ENCODE peak calls at places on chromosomes 12 and 14, in eight cellular contexts. H is H1, X is HepG2, U is upper lobe of left lung, P is suprapubic skin, J is sigmoid colon, R is stomach, K is esophagus muscularis mucosa. F is an unnamed sample.

GRCh38 chr12:25994252-25994651 is 35.8 kb downstream of the RASSF8 start:
- DNase-seq in P (no peak), K (no peak), H (no peak), R (no peak), J (no peak), U (no peak), X (no peak), F (no peak)

GRCh38 chr12:111578971-111579340 is 20.2 kb downstream of the ATXN2 start:
- DNase-seq in X (no peak), U (no peak), H (no peak), J (no peak), R (no peak), K (no peak), P (no peak), F (no peak)

GRCh38 chr12:6182279-6182898 is 17.8 kb upstream of the CD9 start:
- DNase-seq in X (peak), K (no peak), U (peak), P (no peak), R (peak), J (peak), H (no peak), F (peak)

GRCh38 chr12:43917896-43918295 is 82.0 kb downstream of the TMEM117 start:
- DNase-seq in K (no peak), H (no peak), U (no peak), P (no peak), X (no peak), J (no peak), R (no peak), F (no peak)

GRCh38 chr14:50008562-50009355 is 107.6 kb downstream of the VCPKMT start:
- DNase-seq in J (peak), U (no peak), H (no peak), P (no peak), X (no peak), R (no peak), K (no peak), F (no peak)

GRCh38 chr14:103522028-103522581 is 525 bp downstream of the CKB start:
- DNase-seq in J (peak), X (no peak), H (peak), K (no peak), U (no peak), P (no peak), R (no peak), F (no peak)

GRCh38 chr12:110165540-110166159 is 41.5 kb downstream of the IFT81 start:
- DNase-seq in J (no peak), X (peak), H (no peak), P (no peak), U (no peak), K (no peak), R (no peak), F (no peak)

GRCh38 chr12:132610896-132611602 is 667 bp upstream of the LRCOL1 start:
- DNase-seq in J (no peak), R (no peak), X (no peak), K (no peak), P (no peak), H (no peak), U (no peak), F (no peak)

GRCh38 chr14:68143341-68143807 is 323.8 kb downstream of the RAD51B start:
- DNase-seq in K (peak), U (peak), P (peak), R (peak), X (no peak), J (peak), H (no peak), F (peak)

GRCh38 chr12:23721268-23721667 is 228.2 kb downstream of the SOX5 start:
- DNase-seq in P (no peak), H (no peak), U (no peak), X (no peak), R (no peak), J (no peak), K (no peak), F (no peak)

GRCh38 chr12:116276433-116277216 is 868 bp downstream of the MED13L start:
- DNase-seq in J (peak), R (peak), K (no peak), X (peak), P (peak), U (peak), H (peak), F (peak)

GRCh38 chr12:121797937-121798801 is 4.7 kb upstream of the RHOF start:
- DNase-seq in U (no peak), R (peak), X (no peak), H (no peak), J (peak), P (no peak), K (no peak), F (peak)

GRCh38 chr12:94644622-94645021 is 5.7 kb downstream of the TMCC3 start:
- DNase-seq in R (no peak), U (peak), J (no peak), H (no peak), K (no peak), X (no peak), P (no peak), F (no peak)

GRCh38 chr14:50542941-50543418 is 10.6 kb upstream of the MAP4K5 start:
- DNase-seq in X (peak), K (no peak), H (no peak), R (peak), J (no peak), U (peak), P (no peak), F (peak)

GRCh38 chr14:105898482-105899010 is 372.2 kb downstream of the TMEM121 start:
- DNase-seq in J (no peak), R (no peak), U (no peak), P (no peak), H (no peak), K (no peak), X (no peak), F (no peak)

GRCh38 chr14:31025335-31026075 is at the start of gene AP4S1:
- DNase-seq in J (peak), P (peak), X (peak), K (no peak), H (peak), U (peak), R (peak), F (peak)

GRCh38 chr12:112855375-112855774 is 51.4 kb upstream of the OAS1 start:
- DNase-seq in P (no peak), H (no peak), J (no peak), U (no peak), K (no peak), R (no peak), X (peak), F (no peak)

GRCh38 chr14:103718572-103718971 is 3.0 kb downstream of the ZFYVE21 start:
- DNase-seq in K (no peak), H (no peak), J (no peak), R (no peak), X (no peak), U (no peak), P (no peak), F (no peak)

GRCh38 chr14:24843494-24843893 is 206.5 kb downstream of the STXBP6 start:
- DNase-seq in X (no peak), H (no peak), K (no peak), U (no peak), J (no peak), R (no peak), P (no peak), F (no peak)

GRCh38 chr14:64549805-64550538 is at the start of gene PPP1R36:
- DNase-seq in X (no peak), J (peak), R (peak), U (peak), K (no peak), H (peak), P (no peak), F (peak)

GRCh38 chr14:83071888-83072501 is 1538.3 kb upstream of the SEL1L start:
- DNase-seq in K (no peak), P (no peak), X (peak), R (no peak), J (no peak), U (no peak), H (no peak), F (no peak)

GRCh38 chr12:3185260-3185870 is 108.2 kb downstream of the TSPAN9 start:
- DNase-seq in X (no peak), H (no peak), U (no peak), J (no peak), P (no peak), R (no peak), K (no peak), F (no peak)

GRCh38 chr12:83784298-83784890 is 1097.7 kb downstream of the TMTC2 start:
- DNase-seq in P (no peak), U (no peak), R (no peak), J (no peak), X (no peak), K (no peak), H (no peak), F (no peak)

GRCh38 chr14:22839159-22839779 is 2.9 kb downstream of the MMP14 start:
- DNase-seq in U (no peak), X (no peak), K (no peak), P (peak), J (peak), H (no peak), R (no peak), F (peak)

GRCh38 chr14:94844593-94844992 is 74.7 kb upstream of the GSC start:
- DNase-seq in K (no peak), X (no peak), H (no peak), P (no peak), R (no peak), U (no peak), J (peak), F (peak)

GRCh38 chr12:48968467-48968866 is 3.1 kb downstream of the WNT10B start:
- DNase-seq in X (no peak), P (no peak), R (no peak), J (no peak), K (no peak), U (no peak), H (no peak), F (no peak)

GRCh38 chr14:69701857-69702256 is 65.1 kb upstream of the SRSF5 start:
- DNase-seq in P (no peak), K (no peak), H (no peak), R (no peak), X (no peak), U (no peak), J (no peak), F (no peak)

GRCh38 chr12:25817166-25817565 is 141.3 kb upstream of the RASSF8 start:
- DNase-seq in P (no peak), X (no peak), J (no peak), U (no peak), K (no peak), R (no peak), H (no peak), F (no peak)

GRCh38 chr14:93926209-93926872 is 803 bp upstream of the FAM181A start:
- DNase-seq in X (peak), J (no peak), H (no peak), R (no peak), K (no peak), U (no peak), P (no peak), F (no peak)

GRCh38 chr14:64510825-64511679 is 6.5 kb downstream of the ZBTB1 start:
- DNase-seq in P (no peak), U (peak), X (peak), H (peak), J (peak), K (no peak), R (peak), F (peak)

GRCh38 chr14:61911534-61911933 is 149.3 kb downstream of the SNAPC1 start:
- DNase-seq in H (no peak), R (no peak), K (no peak), P (no peak), J (no peak), X (no peak), U (no peak), F (no peak)

GRCh38 chr14:22848391-22849164 is 12.2 kb downstream of the MMP14 start:
- DNase-seq in R (peak), U (no peak), K (peak), X (no peak), J (peak), H (peak), P (peak), F (peak)

GRCh38 chr12:85866929-85867776 is 6.9 kb upstream of the NTS start:
- DNase-seq in X (peak), P (no peak), R (no peak), H (no peak), U (no peak), J (no peak), K (no peak), F (no peak)

GRCh38 chr12:57046947-57047890 is 2.7 kb downstream of the MYO1A start:
- DNase-seq in K (no peak), U (peak), J (no peak), H (no peak), P (no peak), X (no peak), R (no peak), F (no peak)

GRCh38 chr14:22071001-22071400 is 397.4 kb upstream of the OR4E1 start:
- DNase-seq in X (no peak), J (no peak), H (no peak), U (peak), K (no peak), P (no peak), R (no peak), F (peak)

GRCh38 chr14:106844608-106845285 is 1318.4 kb downstream of the TMEM121 start:
- DNase-seq in K (no peak), J (peak), X (peak), H (no peak), R (peak), U (peak), P (peak), F (peak)

GRCh38 chr14:97723834-97724770 is 926.9 kb downstream of the VRK1 start:
- DNase-seq in P (no peak), U (no peak), X (no peak), H (no peak), R (no peak), J (no peak), K (no peak), F (no peak)

GRCh38 chr12:47935196-47935595 is 28.2 kb upstream of the TMEM106C start:
- DNase-seq in X (peak), K (no peak), J (peak), U (no peak), R (peak), H (no peak), P (no peak), F (no peak)

GRCh38 chr12:109160433-109160832 is 44.0 kb downstream of the ACACB start:
- DNase-seq in X (no peak), R (peak), K (no peak), P (no peak), H (no peak), U (no peak), J (peak), F (no peak)

GRCh38 chr12:22231836-22232235 is 102.7 kb downstream of the ST8SIA1 start:
- DNase-seq in K (no peak), U (no peak), X (no peak), J (no peak), P (no peak), H (no peak), R (no peak), F (no peak)
- TF ChIP-seq CTCF in K (peak), U (no peak), X (no peak), J (no peak), P (no peak), H (no peak), R (no peak), F (no peak)

GRCh38 chr12:90331821-90332220 is 623.2 kb downstream of the CCER1 start:
- DNase-seq in K (no peak), X (no peak), P (no peak), J (no peak), U (no peak), R (no peak), H (no peak), F (no peak)

GRCh38 chr12:90335561-90335960 is 619.4 kb downstream of the CCER1 start:
- DNase-seq in J (no peak), H (no peak), P (no peak), X (no peak), U (no peak), K (no peak), R (no peak), F (no peak)

GRCh38 chr12:90333939-90334338 is 621.0 kb downstream of the CCER1 start:
- DNase-seq in K (no peak), H (no peak), P (no peak), R (no peak), U (no peak), J (no peak), X (no peak), F (no peak)

GRCh38 chr12:90331262-90331661 is 622.6 kb upstream of the ATP2B1 start:
- DNase-seq in P (no peak), H (no peak), J (no peak), X (no peak), U (no peak), K (no peak), R (no peak), F (no peak)

GRCh38 chr12:90333384-90333783 is 621.6 kb downstream of the CCER1 start:
- DNase-seq in X (no peak), H (no peak), R (no peak), P (no peak), U (no peak), K (no peak), J (no peak), F (no peak)
- TF ChIP-seq POLR2AphosphoS5 in X (no peak), H (no peak), R (no peak), P (no peak), U (no peak), K (no peak), J (no peak), F (no peak)

GRCh38 chr14:80522936-80523335 is 311.6 kb upstream of the DIO2 start:
- DNase-seq in U (no peak), R (no peak), X (no peak), J (no peak), K (no peak), H (no peak), P (no peak), F (no peak)
- TF ChIP-seq EP300 in U (no peak), R (no peak), X (no peak), J (no peak), K (no peak), H (no peak), P (no peak), F (no peak)

DNA sequence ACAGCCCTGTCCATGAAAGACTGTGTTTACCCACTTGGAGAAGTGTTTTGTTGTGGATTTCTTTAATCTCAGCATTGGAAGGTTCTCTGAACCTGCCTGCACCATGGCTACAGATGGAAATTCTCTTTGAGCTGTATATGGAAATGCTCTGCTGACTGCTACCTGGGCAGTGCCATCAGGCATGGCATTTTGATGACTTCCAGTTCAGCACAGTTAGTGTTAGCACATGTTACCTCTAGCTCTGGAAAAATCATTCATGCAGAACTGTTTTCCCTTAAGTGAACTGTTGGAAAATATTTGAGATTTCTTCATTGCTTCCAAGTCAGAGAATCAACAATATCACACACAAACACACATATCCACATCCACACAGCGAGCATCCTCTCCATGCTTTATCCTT is 52.6 kb upstream of the RIC8B start:
- DNase-seq in H (no peak), X (no peak), J (no peak), K (no peak), U (no peak), R (no peak), P (no peak), F (no peak)
- TF ChIP-seq CTCF in H (no peak), X (no peak), J (no peak), K (no peak), U (no peak), R (no peak), P (no peak), F (no peak)

GRCh38 chr12:63942464-63943241 is 98.2 kb downstream of the SRGAP1 start:
- DNase-seq in H (no peak), K (no peak), R (no peak), X (no peak), U (no peak), P (no peak), J (no peak), F (no peak)

GRCh38 chr12:63937381-63938168 is 93.1 kb downstream of the SRGAP1 start:
- DNase-seq in H (no peak), R (no peak), U (no peak), P (no peak), K (no peak), X (no peak), J (no peak), F (no peak)

GRCh38 chr12:63941879-63942278 is 97.4 kb downstream of the SRGAP1 start:
- DNase-seq in J (no peak), U (no peak), P (no peak), R (no peak), K (no peak), X (no peak), H (no peak), F (no peak)

GRCh38 chr12:63944036-63944579 is 99.6 kb downstream of the SRGAP1 start:
- DNase-seq in U (no peak), K (no peak), J (no peak), X (no peak), H (no peak), P (no peak), R (no peak), F (no peak)

GRCh38 chr12:63940295-63940997 is 95.9 kb downstream of the SRGAP1 start:
- DNase-seq in J (no peak), X (no peak), R (no peak), P (no peak), U (no peak), K (no peak), H (no peak), F (no peak)
- TF ChIP-seq POLR2AphosphoS5 in J (no peak), X (no peak), R (no peak), P (no peak), U (no peak), K (no peak), H (no peak), F (no peak)

GRCh38 chr14:87628129-87628528 is 364.9 kb downstream of the GALC start:
- DNase-seq in X (peak), H (no peak), R (no peak), J (no peak), P (no peak), K (peak), U (no peak), F (no peak)
- TF ChIP-seq EP300 in X (no peak), H (no peak), R (no peak), J (no peak), P (no peak), K (no peak), U (no peak), F (no peak)

GRCh38 chr12:69550951-69551350 is 34.3 kb upstream of the CCT2 start:
- DNase-seq in K (no peak), U (no peak), R (no peak), H (no peak), J (no peak), X (no peak), P (no peak), F (no peak)

GRCh38 chr12:69544087-69544486 is 41.2 kb upstream of the CCT2 start:
- DNase-seq in X (no peak), R (no peak), P (no peak), H (no peak), U (no peak), J (no peak), K (no peak), F (no peak)

GRCh38 chr12:69548687-69549086 is 36.6 kb upstream of the CCT2 start:
- DNase-seq in X (no peak), R (no peak), H (no peak), J (no peak), U (no peak), P (no peak), K (no peak), F (no peak)

GRCh38 chr12:69545081-69545480 is 40.2 kb upstream of the CCT2 start:
- DNase-seq in X (no peak), K (no peak), U (no peak), J (no peak), R (no peak), H (no peak), P (no peak), F (no peak)

GRCh38 chr12:69546693-69547438 is 38.4 kb upstream of the CCT2 start:
- DNase-seq in X (no peak), U (no peak), R (no peak), P (no peak), K (no peak), H (no peak), J (no peak), F (no peak)
- TF ChIP-seq CTCF in X (no peak), U (no peak), R (no peak), P (no peak), K (no peak), H (no peak), J (no peak), F (no peak)

GRCh38 chr12:4327293-4327692 is 6.3 kb downstream of the TIGAR start:
- DNase-seq in U (no peak), P (no peak), H (no peak), J (no peak), K (no peak), R (no peak), X (no peak), F (no peak)

GRCh38 chr12:4331842-4332241 is 10.8 kb downstream of the TIGAR start:
- DNase-seq in U (no peak), X (no peak), J (no peak), H (no peak), R (no peak), P (no peak), K (no peak), F (no peak)

GRCh38 chr12:4325984-4326383 is 5.0 kb downstream of the TIGAR start:
- DNase-seq in H (no peak), J (no peak), R (no peak), K (no peak), P (no peak), X (no peak), U (no peak), F (no peak)

GRCh38 chr12:4331221-4331620 is 10.2 kb downstream of the TIGAR start:
- DNase-seq in J (no peak), K (no peak), X (no peak), R (no peak), P (no peak), H (no peak), U (no peak), F (no peak)

GRCh38 chr12:4330203-4330602 is 9.2 kb downstream of the TIGAR start:
- DNase-seq in U (no peak), R (no peak), X (no peak), H (no peak), J (no peak), P (no peak), K (no peak), F (no peak)
- TF ChIP-seq POLR2AphosphoS5 in U (no peak), R (no peak), X (no peak), H (no peak), J (no peak), P (no peak), K (no peak), F (no peak)